ENCODE peak calls at places on chromosomes 4 and X, in ten cellular contexts. Z is OCI-LY7, P is endothelial cell of umbilical vein, N is PC-3, E is fibroblast of lung, U is GM23338, B is MM.1S, Q is mammary epithelial cell, G is A549, S is neural progenitor cell. T is an unnamed sample.

GRCh38 chr4:166309286-166309685 is 436.2 kb downstream of the TLL1 start:
- DNase-seq in U (no peak), Q (no peak), P (no peak), N (peak; percentile 6), B (no peak), Z (no peak), S (no peak), G (no peak), E (no peak), T (no peak)

GRCh38 chrX:48025561-48025960 is 18.8 kb downstream of the SPACA5 start:
- DNase-seq in P (peak; percentile 63), E (peak; percentile 74), U (peak; percentile 79), Z (peak; percentile 76), S (peak; percentile 71), N (peak; percentile 80), B (peak; percentile 58), Q (peak; percentile 37), G (peak; percentile 72), T (no peak)

GRCh38 chrX:70769659-70770232 is 138.8 kb downstream of the TEX11 start:
- DNase-seq in N (peak; percentile 43), S (no peak), U (peak; percentile 4), B (peak; percentile 17), E (peak; percentile 5), Z (peak; percentile 10), P (peak; percentile 3), G (peak; percentile 2), Q (no peak), T (no peak)

GRCh38 chrX:22585831-22586230 is 313.1 kb downstream of the CBLL2 start:
- DNase-seq in Q (no peak), N (no peak), U (no peak), Z (no peak), P (no peak), S (no peak), B (peak; percentile 8), G (no peak), E (no peak), T (no peak)

GRCh38 chr4:81845273-81845672 is 373.6 kb upstream of the RASGEF1B start:
- DNase-seq in N (no peak), U (no peak), Q (no peak), Z (no peak), B (no peak), E (no peak), P (no peak), G (no peak), S (no peak), T (no peak)

GRCh38 chrX:15947648-15948317 is 93.2 kb upstream of the AP1S2 start:
- DNase-seq in Q (peak; percentile 65), U (peak; percentile 67), Z (no peak), P (peak; percentile 45), E (peak; percentile 41), B (no peak), G (peak; percentile 11), N (peak; percentile 64), S (peak; percentile 81), T (peak; percentile 60)

GRCh38 chr4:140790765-140791164 is 34.6 kb upstream of the TBC1D9 start:
- DNase-seq in U (no peak), B (peak; percentile 50), S (no peak), G (no peak), E (peak; percentile 51), P (no peak), N (peak; percentile 62), Q (peak; percentile 3), Z (peak; percentile 94), T (peak; percentile 26)

GRCh38 chrX:141214216-141214615 is 28.1 kb downstream of the SPANXC start:
- DNase-seq in Q (no peak), Z (no peak), B (no peak), N (no peak), S (no peak), P (no peak), U (no peak), E (no peak), G (no peak), T (no peak)

GRCh38 chr4:105357258-105357657 is 116.6 kb downstream of the PPA2 start:
- DNase-seq in Z (no peak), S (no peak), B (no peak), P (no peak), N (no peak), G (no peak), E (no peak), Q (no peak), U (no peak), T (no peak)

GRCh38 chrX:103063918-103064434 is at the start of gene BEX1:
- DNase-seq in B (no peak), U (peak; percentile 80), S (peak; percentile 73), E (peak; percentile 32), N (no peak), Q (peak; percentile 12), P (no peak), Z (no peak), G (no peak), T (no peak)

DNA sequence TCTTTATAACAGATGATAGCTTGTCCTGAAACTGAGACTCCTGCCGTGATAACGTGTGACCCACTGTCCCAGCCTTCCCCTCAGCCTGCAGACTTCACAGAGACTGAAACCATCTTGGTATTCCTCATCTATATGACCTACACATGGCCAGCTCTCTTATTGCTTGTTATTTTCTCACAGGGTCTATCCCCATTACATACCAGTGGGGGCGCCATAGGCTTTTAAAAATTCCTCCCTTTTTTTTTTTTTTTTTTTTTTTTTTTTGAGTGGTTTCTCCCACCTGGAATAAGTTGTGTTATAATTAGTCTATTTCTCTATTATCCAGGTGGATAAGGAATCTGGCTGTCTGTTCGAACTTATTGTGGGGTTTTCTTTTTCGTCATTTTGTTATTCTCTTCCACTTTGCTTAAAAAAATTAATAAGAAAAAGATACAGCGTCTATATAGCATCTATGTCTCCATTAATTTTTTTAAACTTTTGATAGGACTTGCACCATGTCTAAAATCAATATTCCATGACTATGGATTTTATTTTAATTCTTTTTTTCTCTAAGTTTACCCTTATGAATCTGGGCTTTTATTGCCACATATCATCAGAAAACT is 47.2 kb downstream of the GYG2 start:
- DNase-seq in N (peak; percentile 26), Q (no peak), G (peak; percentile 36), P (no peak), B (peak; percentile 7), U (peak; percentile 46), E (peak; percentile 14), Z (no peak), S (peak; percentile 50), T (no peak)
- TF ChIP-seq CTCF in N (peak; percentile 62), Q (peak; percentile 29), G (peak; percentile 37), P (peak; percentile 23), B (peak; percentile 6), U (peak; percentile 43), E (peak; percentile 36), Z (peak; percentile 70), S (peak; percentile 67), T (peak; percentile 38)

GRCh38 chrX:153590961-153591956 is 7.7 kb downstream of the CCNQ start:
- DNase-seq in Z (peak; percentile 62), E (no peak), Q (no peak), N (no peak), S (no peak), B (no peak), P (no peak), G (no peak), U (no peak), T (no peak)
- H3K4me2 ChIP-seq in Z (peak overlapping the region; percentile 32), E (no peak overlapping the region), Q (no peak overlapping the region), N (no peak overlapping the region), S (no peak overlapping the region), B (no peak overlapping the region), P (no peak overlapping the region), G (no peak overlapping the region), U (no peak overlapping the region), T (no peak overlapping the region)

GRCh38 chrX:49840679-49841078 is 11.6 kb downstream of the PAGE4 start:
- DNase-seq in Q (peak; percentile 54), N (peak; percentile 56), P (peak; percentile 46), S (peak; percentile 84), U (peak; percentile 86), E (peak; percentile 22), G (peak; percentile 72), Z (peak; percentile 36), B (peak; percentile 46), T (no peak)
- TF ChIP-seq CTCF in Q (peak; percentile 38), N (peak; percentile 59), P (peak; percentile 21), S (peak; percentile 57), U (peak; percentile 73), E (peak; percentile 29), G (no peak), Z (peak; percentile 61), B (peak; percentile 49), T (peak; percentile 31)

GRCh38 chr4:124712417-124713212 is at the start of gene ANKRD50:
- DNase-seq in E (peak; percentile 96), G (peak; percentile 90), P (peak; percentile 96), Q (peak; percentile 89), N (peak; percentile 82), Z (peak; percentile 43), B (peak; percentile 86), S (peak; percentile 97), U (peak; percentile 92), T (peak; percentile 17)
- H3K4me2 ChIP-seq in E (peak within 1 kb of the TSS; percentile 97), G (peak within 1 kb of the TSS; percentile 93), P (peak within 1 kb of the TSS; percentile 100), Q (peak within 1 kb of the TSS; percentile 91), N (peak within 1 kb of the TSS; percentile 95), Z (peak within 1 kb of the TSS; percentile 69), B (peak within 1 kb of the TSS; percentile 95), S (peak within 1 kb of the TSS; percentile 91), U (peak within 1 kb of the TSS; percentile 87), T (peak within 1 kb of the TSS; percentile 92)

GRCh38 chr4:183444149-183444952 is at the start of gene CDKN2AIP:
- DNase-seq in Z (peak; percentile 95), E (peak; percentile 93), Q (peak; percentile 97), S (peak; percentile 98), U (peak; percentile 97), G (peak; percentile 93), B (peak; percentile 97), P (peak; percentile 93), N (peak; percentile 92), T (no peak)
- TF ChIP-seq CTCF in Z (peak; percentile 26), E (no peak), Q (no peak), S (peak; percentile 22), U (peak; percentile 1), G (no peak), B (no peak), P (no peak), N (no peak), T (no peak)

DNA sequence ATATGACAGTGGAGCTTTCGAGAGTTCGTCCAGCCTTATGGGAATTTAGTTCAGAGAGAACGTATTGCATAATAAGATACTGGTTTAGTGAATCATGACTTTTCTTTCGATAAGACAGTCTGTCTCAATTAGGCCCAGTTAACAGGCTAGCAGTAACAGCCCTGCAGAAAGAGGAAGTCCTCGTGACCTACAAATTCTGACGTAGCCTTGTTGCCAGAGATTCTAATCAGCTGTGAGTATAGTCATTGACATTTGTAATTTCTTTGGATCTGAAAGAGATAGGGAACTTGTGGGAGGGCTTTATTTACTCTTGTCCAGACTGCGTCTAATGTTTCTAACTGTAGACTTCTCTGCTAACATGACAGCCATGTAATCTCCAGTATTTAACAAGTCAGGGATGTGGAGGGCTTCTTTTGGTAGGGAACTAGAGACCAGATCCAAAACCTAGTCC is 15.8 kb downstream of the ART3 start:
- DNase-seq in U (no peak), N (no peak), Q (peak; percentile 99), G (no peak), B (no peak), E (peak; percentile 90), S (no peak), P (peak; percentile 79), Z (no peak), T (peak; percentile 67)
- H3K4me2 ChIP-seq in U (no peak overlapping the region), N (no peak overlapping the region), Q (peak overlapping the region; percentile 61), G (no peak overlapping the region), B (no peak overlapping the region), E (peak overlapping the region; percentile 47), S (no peak overlapping the region), P (peak overlapping the region; percentile 8), Z (no peak overlapping the region), T (peak overlapping the region; percentile 85)

GRCh38 chrX:17497193-17497592 is 122.2 kb downstream of the NHS start:
- DNase-seq in G (no peak), E (no peak), Z (no peak), Q (peak; percentile 12), N (peak; percentile 53), B (no peak), P (no peak), S (no peak), U (no peak), T (no peak)
- TF ChIP-seq CTCF in G (no peak), E (no peak), Z (no peak), Q (no peak), N (no peak), B (no peak), P (no peak), S (no peak), U (no peak), T (no peak)